ENCODE peak calls at places on chromosomes 3 and 15, in five cellular contexts. One of them, this sample, is unnamed.

GRCh38 chr15:72796210-72796514 is 12.6 kb upstream of the ADPGK start:
- DNase-seq in IMR-90: no peak
- DNase-seq in Peyer's patch: no peak
- DNase-seq in astrocyte: peak; percentile 12
- DNase-seq in cardiac muscle cell: no peak
- DNase-seq in this sample: no peak

GRCh38 chr3:184175981-184176376 is 1.3 kb downstream of the AP2M1 start:
- DNase-seq in Peyer's patch: peak; percentile 22
- DNase-seq in astrocyte: no peak
- DNase-seq in cardiac muscle cell: no peak
- DNase-seq in IMR-90: no peak
- DNase-seq in this sample: no peak

GRCh38 chr15:57356636-57357035 is 19.7 kb upstream of the CGNL1 start:
- DNase-seq in Peyer's patch: no peak
- DNase-seq in cardiac muscle cell: peak; percentile 62
- DNase-seq in IMR-90: peak; percentile 43
- DNase-seq in astrocyte: peak; percentile 70
- DNase-seq in this sample: peak; percentile 68

GRCh38 chr3:96700322-96701315 is 113.8 kb upstream of the EPHA6 start:
- DNase-seq in cardiac muscle cell: peak; percentile 28
- DNase-seq in IMR-90: no peak
- DNase-seq in astrocyte: no peak
- DNase-seq in Peyer's patch: no peak
- DNase-seq in this sample: no peak

GRCh38 chr3:156535162-156535627 is 19.7 kb downstream of the SSR3 start:
- DNase-seq in IMR-90: peak; percentile 100
- DNase-seq in Peyer's patch: no peak
- DNase-seq in cardiac muscle cell: peak; percentile 54
- DNase-seq in astrocyte: peak; percentile 99
- DNase-seq in this sample: peak; percentile 99

GRCh38 chr15:71730277-71731144 is 79.8 kb upstream of the NR2E3 start:
- DNase-seq in Peyer's patch: no peak
- DNase-seq in cardiac muscle cell: peak; percentile 69
- DNase-seq in IMR-90: peak; percentile 77
- DNase-seq in astrocyte: peak; percentile 48
- DNase-seq in this sample: peak; percentile 71

GRCh38 chr3:50627407-50628051 is 10.6 kb downstream of the MAPKAPK3 start:
- DNase-seq in cardiac muscle cell: peak; percentile 41
- DNase-seq in Peyer's patch: no peak
- DNase-seq in IMR-90: peak; percentile 69
- DNase-seq in astrocyte: peak; percentile 72
- DNase-seq in this sample: peak; percentile 45

GRCh38 chr3:150216041-150216811 is 191.9 kb upstream of the TSC22D2 start:
- DNase-seq in IMR-90: peak; percentile 61
- DNase-seq in astrocyte: peak; percentile 81
- DNase-seq in Peyer's patch: no peak
- DNase-seq in cardiac muscle cell: peak; percentile 73
- DNase-seq in this sample: peak; percentile 28

GRCh38 chr3:10285742-10286524 is 6.8 kb downstream of the GHRL start:
- DNase-seq in IMR-90: peak; percentile 17
- DNase-seq in Peyer's patch: no peak
- DNase-seq in cardiac muscle cell: no peak
- DNase-seq in astrocyte: peak; percentile 37
- DNase-seq in this sample: no peak

GRCh38 chr3:113223831-113224240 is 12.5 kb downstream of the BOC start:
- DNase-seq in astrocyte: no peak
- DNase-seq in cardiac muscle cell: no peak
- DNase-seq in Peyer's patch: no peak
- DNase-seq in IMR-90: no peak
- DNase-seq in this sample: no peak

GRCh38 chr3:72227536-72228070 is 442.7 kb upstream of the PROK2 start:
- DNase-seq in Peyer's patch: no peak
- DNase-seq in cardiac muscle cell: no peak
- DNase-seq in IMR-90: no peak
- DNase-seq in astrocyte: no peak
- DNase-seq in this sample: no peak

GRCh38 chr3:52401021-52401420 is 43.9 kb downstream of the SEMA3G start:
- DNase-seq in cardiac muscle cell: no peak
- DNase-seq in IMR-90: no peak
- DNase-seq in Peyer's patch: no peak
- DNase-seq in astrocyte: no peak
- DNase-seq in this sample: no peak

GRCh38 chr3:146189519-146190173 is 28.7 kb upstream of the PLOD2 start:
- DNase-seq in IMR-90: peak; percentile 64
- DNase-seq in cardiac muscle cell: peak; percentile 68
- DNase-seq in Peyer's patch: no peak
- DNase-seq in astrocyte: no peak
- DNase-seq in this sample: peak; percentile 38

GRCh38 chr3:161137260-161137659 is 32.1 kb upstream of the B3GALNT1 start:
- DNase-seq in astrocyte: no peak
- DNase-seq in Peyer's patch: no peak
- DNase-seq in cardiac muscle cell: no peak
- DNase-seq in IMR-90: no peak
- DNase-seq in this sample: no peak

GRCh38 chr15:24977686-24978085 is 22.9 kb downstream of the SNRPN start:
- DNase-seq in Peyer's patch: no peak
- DNase-seq in astrocyte: no peak
- DNase-seq in cardiac muscle cell: no peak
- DNase-seq in IMR-90: no peak
- DNase-seq in this sample: no peak
- H3K36me3 ChIP-seq in Peyer's patch: no peaks in the 10 kb centered on the region
- H3K36me3 ChIP-seq in astrocyte: peaks cover 25% of the 10 kb centered on the region
- H3K36me3 ChIP-seq in cardiac muscle cell: peaks cover 57% of the 10 kb centered on the region
- H3K36me3 ChIP-seq in IMR-90: peaks cover 34% of the 10 kb centered on the region
- H3K36me3 ChIP-seq in this sample: peaks cover 4% of the 10 kb centered on the region

GRCh38 chr3:155158361-155159037 is 78.4 kb downstream of the MME start:
- DNase-seq in IMR-90: peak; percentile 7
- DNase-seq in astrocyte: no peak
- DNase-seq in cardiac muscle cell: no peak
- DNase-seq in Peyer's patch: no peak
- DNase-seq in this sample: no peak
- TF ChIP-seq CTCF in IMR-90: no peak
- TF ChIP-seq CTCF in astrocyte: no peak
- TF ChIP-seq CTCF in cardiac muscle cell: no peak
- TF ChIP-seq CTCF in Peyer's patch: no peak
- TF ChIP-seq CTCF in this sample: no peak

GRCh38 chr15:34079904-34080303 is 21.8 kb downstream of the EMC7 start:
- DNase-seq in IMR-90: no peak
- DNase-seq in astrocyte: no peak
- DNase-seq in Peyer's patch: no peak
- DNase-seq in cardiac muscle cell: no peak
- DNase-seq in this sample: no peak

GRCh38 chr15:34084086-34084485 is 17.6 kb downstream of the EMC7 start:
- DNase-seq in astrocyte: peak; percentile 61
- DNase-seq in IMR-90: peak; percentile 84
- DNase-seq in cardiac muscle cell: no peak
- DNase-seq in Peyer's patch: no peak
- DNase-seq in this sample: no peak

DNA sequence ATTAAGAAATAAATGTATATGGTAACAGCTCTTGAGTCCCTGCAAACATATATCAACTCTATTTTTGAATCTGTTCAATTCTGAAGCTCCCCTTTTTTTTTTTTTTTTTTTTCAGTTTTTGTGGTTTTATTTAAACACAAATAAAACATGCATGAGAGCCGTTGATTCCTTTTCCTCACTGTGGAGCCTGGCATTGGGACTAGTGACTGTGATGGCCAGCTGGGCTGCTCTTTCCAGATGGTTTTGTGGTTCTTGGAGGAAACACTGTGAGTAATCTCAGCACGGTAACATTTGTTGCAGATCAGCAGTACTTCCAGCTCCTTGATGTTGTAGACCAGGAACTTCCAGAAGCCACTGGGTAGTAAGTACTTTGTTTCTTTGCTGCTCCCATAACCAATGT is 15.9 kb downstream of the EMC7 start:
- DNase-seq in Peyer's patch: no peak
- DNase-seq in astrocyte: peak; percentile 57
- DNase-seq in IMR-90: peak; percentile 55
- DNase-seq in cardiac muscle cell: no peak
- DNase-seq in this sample: no peak
- H3K27ac ChIP-seq in Peyer's patch: no peak overlapping the region
- H3K27ac ChIP-seq in astrocyte: no peak overlapping the region
- H3K27ac ChIP-seq in IMR-90: no peak overlapping the region
- H3K27ac ChIP-seq in cardiac muscle cell: no peak overlapping the region
- H3K27ac ChIP-seq in this sample: no peak overlapping the region

DNA sequence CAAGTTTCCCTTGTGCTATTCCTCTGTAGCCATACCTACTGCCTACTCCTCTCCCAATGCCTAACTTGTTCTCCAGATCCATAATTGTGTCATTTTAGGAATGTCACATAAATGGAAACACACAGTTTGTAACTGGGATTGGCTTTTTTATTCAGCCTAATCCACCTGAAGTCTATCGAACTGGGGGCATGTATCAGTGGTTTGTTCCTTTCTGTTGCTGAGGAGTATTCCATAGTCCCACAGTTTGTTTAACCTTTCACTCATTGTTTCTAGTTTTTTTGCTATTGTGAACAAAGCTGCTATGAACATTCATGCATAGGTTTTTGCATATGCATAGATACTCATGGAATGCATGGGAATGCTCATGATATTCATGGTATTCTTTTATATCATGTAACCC is 25.8 kb upstream of the LRRC34 start:
- DNase-seq in astrocyte: no peak
- DNase-seq in cardiac muscle cell: no peak
- DNase-seq in IMR-90: no peak
- DNase-seq in Peyer's patch: no peak
- DNase-seq in this sample: no peak
- H3K36me3 ChIP-seq in astrocyte: no peaks in the 10 kb centered on the region
- H3K36me3 ChIP-seq in cardiac muscle cell: no peaks in the 10 kb centered on the region
- H3K36me3 ChIP-seq in IMR-90: no peaks in the 10 kb centered on the region
- H3K36me3 ChIP-seq in Peyer's patch: no peaks in the 10 kb centered on the region
- H3K36me3 ChIP-seq in this sample: no peaks in the 10 kb centered on the region

GRCh38 chr15:79185199-79185598 is 94.6 kb upstream of the RASGRF1 start:
- DNase-seq in IMR-90: no peak
- DNase-seq in astrocyte: no peak
- DNase-seq in Peyer's patch: no peak
- DNase-seq in cardiac muscle cell: no peak
- DNase-seq in this sample: peak; percentile 11
- TF ChIP-seq CTCF in IMR-90: peak; percentile 23
- TF ChIP-seq CTCF in astrocyte: peak; percentile 13
- TF ChIP-seq CTCF in Peyer's patch: no peak
- TF ChIP-seq CTCF in cardiac muscle cell: peak; percentile 21
- TF ChIP-seq CTCF in this sample: peak; percentile 61

GRCh38 chr3:128421966-128422365 is 44.7 kb downstream of the DNAJB8 start:
- DNase-seq in astrocyte: no peak
- DNase-seq in IMR-90: no peak
- DNase-seq in Peyer's patch: no peak
- DNase-seq in cardiac muscle cell: no peak
- DNase-seq in this sample: no peak
- H3K27ac ChIP-seq in astrocyte: no peak overlapping the region
- H3K27ac ChIP-seq in IMR-90: no peak overlapping the region
- H3K27ac ChIP-seq in Peyer's patch: no peak overlapping the region
- H3K27ac ChIP-seq in cardiac muscle cell: no peak overlapping the region
- H3K27ac ChIP-seq in this sample: no peak overlapping the region

GRCh38 chr3:48672522-48672921 is 9.8 kb upstream of the CELSR3 start:
- DNase-seq in IMR-90: no peak
- DNase-seq in astrocyte: no peak
- DNase-seq in cardiac muscle cell: no peak
- DNase-seq in Peyer's patch: no peak
- DNase-seq in this sample: no peak
- H3K36me3 ChIP-seq in IMR-90: peaks cover 39% of the 10 kb centered on the region
- H3K36me3 ChIP-seq in astrocyte: no peaks in the 10 kb centered on the region
- H3K36me3 ChIP-seq in cardiac muscle cell: peaks cover 13% of the 10 kb centered on the region
- H3K36me3 ChIP-seq in Peyer's patch: no peaks in the 10 kb centered on the region
- H3K36me3 ChIP-seq in this sample: no peaks in the 10 kb centered on the region

DNA sequence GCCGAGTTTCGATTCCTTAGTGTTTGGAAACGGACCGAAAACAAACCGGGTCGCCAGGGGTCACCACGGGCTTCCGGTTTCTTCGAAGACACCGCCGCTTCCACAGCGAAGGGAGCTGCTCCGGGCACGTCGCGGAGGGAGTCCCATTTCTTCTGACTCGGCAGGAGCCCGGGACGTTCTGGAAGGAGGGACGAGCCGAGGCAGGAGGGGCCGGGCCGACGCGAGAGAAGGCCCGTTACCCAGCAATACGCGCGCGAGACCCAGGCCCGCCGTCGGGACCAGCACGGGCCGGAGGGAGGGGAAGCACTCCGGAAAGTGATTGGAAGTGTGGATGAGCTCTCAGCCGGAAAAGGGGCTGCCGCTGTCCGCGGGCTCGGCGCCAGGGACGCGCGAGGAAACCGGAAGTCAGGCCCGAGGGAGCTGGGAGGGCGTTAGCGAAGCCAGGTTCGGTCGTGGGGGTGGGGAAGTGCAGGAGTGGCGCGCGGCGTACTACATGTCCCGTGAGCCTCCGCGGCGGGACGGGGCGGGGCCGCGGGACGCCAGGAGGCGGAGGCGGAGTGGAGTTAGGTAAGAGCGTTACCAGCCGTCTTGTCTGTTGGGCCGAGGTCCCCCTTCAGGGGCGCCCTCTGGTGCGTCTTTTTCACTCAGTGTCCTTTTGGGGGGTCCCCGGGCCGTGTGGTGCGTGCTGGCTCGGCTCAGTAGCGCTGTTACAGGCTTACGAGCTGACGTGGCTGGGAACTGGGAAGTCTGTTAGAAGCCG is at the start of the genes AZI2 and ZCWPW2:
- DNase-seq in cardiac muscle cell: peak; percentile 98
- DNase-seq in astrocyte: peak; percentile 88
- DNase-seq in Peyer's patch: peak; percentile 96
- DNase-seq in IMR-90: peak; percentile 95
- DNase-seq in this sample: peak; percentile 93
- TF ChIP-seq CTCF in cardiac muscle cell: peak; percentile 32
- TF ChIP-seq CTCF in astrocyte: peak; percentile 7
- TF ChIP-seq CTCF in Peyer's patch: peak; percentile 23
- TF ChIP-seq CTCF in IMR-90: peak; percentile 14
- TF ChIP-seq CTCF in this sample: peak; percentile 30

GRCh38 chr15:63028442-63029110 is 14.0 kb upstream of the TPM1 start:
- DNase-seq in Peyer's patch: no peak
- DNase-seq in astrocyte: no peak
- DNase-seq in cardiac muscle cell: no peak
- DNase-seq in IMR-90: no peak
- DNase-seq in this sample: no peak

GRCh38 chr15:63027646-63028045 is 14.9 kb upstream of the TPM1 start:
- DNase-seq in astrocyte: no peak
- DNase-seq in IMR-90: no peak
- DNase-seq in cardiac muscle cell: no peak
- DNase-seq in Peyer's patch: no peak
- DNase-seq in this sample: no peak

GRCh38 chr15:63029701-63030100 is 12.8 kb upstream of the TPM1 start:
- DNase-seq in IMR-90: no peak
- DNase-seq in cardiac muscle cell: no peak
- DNase-seq in astrocyte: no peak
- DNase-seq in Peyer's patch: no peak
- DNase-seq in this sample: no peak

GRCh38 chr15:63034568-63034967 is 8.0 kb upstream of the TPM1 start:
- DNase-seq in cardiac muscle cell: no peak
- DNase-seq in Peyer's patch: no peak
- DNase-seq in astrocyte: no peak
- DNase-seq in IMR-90: no peak
- DNase-seq in this sample: no peak

DNA sequence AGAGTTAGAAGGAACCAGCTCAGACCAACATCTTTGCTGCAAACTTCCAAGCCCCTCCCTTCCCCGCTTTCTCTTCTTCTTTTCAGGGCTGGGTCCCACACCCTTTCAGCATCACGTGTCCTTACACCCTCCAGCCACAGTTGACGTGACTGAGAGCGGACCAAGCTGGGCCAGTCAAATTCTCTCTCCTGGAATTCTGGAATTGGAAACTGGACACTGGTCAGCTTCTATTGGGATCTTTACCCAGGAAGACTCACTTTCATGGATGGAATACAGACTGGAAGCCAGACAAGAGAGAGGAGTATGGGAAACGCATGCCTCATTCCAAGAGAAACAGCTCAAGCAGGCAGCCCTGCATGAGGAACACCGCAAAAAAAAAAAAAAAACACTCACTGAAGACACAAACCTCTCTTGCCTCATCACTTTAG is 12.4 kb upstream of the TPM1 start:
- DNase-seq in astrocyte: peak; percentile 48
- DNase-seq in cardiac muscle cell: no peak
- DNase-seq in Peyer's patch: no peak
- DNase-seq in IMR-90: peak; percentile 63
- DNase-seq in this sample: no peak
- H3K27ac ChIP-seq in astrocyte: no peak overlapping the region
- H3K27ac ChIP-seq in cardiac muscle cell: no peak overlapping the region
- H3K27ac ChIP-seq in Peyer's patch: no peak overlapping the region
- H3K27ac ChIP-seq in IMR-90: no peak overlapping the region
- H3K27ac ChIP-seq in this sample: no peak overlapping the region

This sample was measured in brain microvascular endothelial cell.